ENCODE peak calls at places on chromosomes 4 and X, in eight cellular contexts. O, F, H, X, Z, G, D and P are unnamed samples.

GRCh38 chr4:164799410-164799809 is 45.5 kb downstream of the SMIM31 start:
- DNase-seq in O (peak), F (no peak), H (no peak), X (no peak), Z (no peak), G (no peak), D (no peak), P (peak)

GRCh38 chr4:51862199-51862598 is 19.2 kb downstream of the DCUN1D4 start:
- DNase-seq in O (no peak), F (no peak), H (no peak), X (no peak), Z (no peak), G (no peak), D (no peak), P (no peak)

GRCh38 chr4:180105362-180105761 is 2137.8 kb upstream of the TENM3 start:
- DNase-seq in O (no peak), F (no peak), H (no peak), X (no peak), Z (no peak), G (no peak), D (no peak), P (no peak)

GRCh38 chr4:82624819-82625218 is 63.0 kb upstream of the TMEM150C start:
- DNase-seq in O (no peak), F (no peak), H (no peak), X (no peak), Z (no peak), G (no peak), D (no peak), P (no peak)

GRCh38 chrX:98362630-98363029 is 1478.9 kb downstream of the RPA4 start:
- DNase-seq in O (no peak), F (no peak), H (no peak), X (no peak), Z (no peak), G (no peak), D (no peak), P (peak)

GRCh38 chr4:99013402-99013843 is 17.9 kb downstream of the METAP1 start:
- DNase-seq in O (no peak), F (no peak), H (no peak), X (no peak), Z (no peak), G (no peak), D (no peak), P (peak)

GRCh38 chrX:108537005-108537404 is 97.4 kb downstream of the COL4A5 start:
- DNase-seq in O (peak), F (no peak), H (no peak), X (peak), Z (no peak), G (no peak), D (no peak), P (peak)

GRCh38 chr4:26863512-26863911 is 2.9 kb downstream of the STIM2 start:
- DNase-seq in O (no peak), F (no peak), H (no peak), X (no peak), Z (no peak), G (no peak), D (no peak), P (no peak)

GRCh38 chr4:8230033-8230432 is 30.9 kb downstream of the SH3TC1 start:
- DNase-seq in O (no peak), F (no peak), H (no peak), X (no peak), Z (no peak), G (no peak), D (no peak), P (no peak)

GRCh38 chrX:21586001-21586400 is 72.1 kb downstream of the KLHL34 start:
- DNase-seq in O (no peak), F (no peak), H (no peak), X (no peak), Z (no peak), G (no peak), D (no peak), P (no peak)

GRCh38 chr4:46444318-46444717 is 54.4 kb upstream of the GABRA2 start:
- DNase-seq in O (no peak), F (no peak), H (no peak), X (no peak), Z (no peak), G (no peak), D (no peak), P (no peak)

GRCh38 chr4:150986085-150986484 is 29.0 kb downstream of the LRBA start:
- DNase-seq in O (no peak), F (no peak), H (no peak), X (no peak), Z (peak), G (peak), D (no peak), P (no peak)

GRCh38 chrX:53261573-53261972 is 19.8 kb downstream of the IQSEC2 start:
- DNase-seq in O (no peak), F (no peak), H (no peak), X (no peak), Z (no peak), G (no peak), D (no peak), P (no peak)

GRCh38 chr4:30720021-30720655 is at the start of gene PCDH7:
- DNase-seq in O (peak), F (peak), H (no peak), X (peak), Z (no peak), G (no peak), D (no peak), P (peak)

GRCh38 chr4:102623622-102624021 is 122.5 kb downstream of the NFKB1 start:
- DNase-seq in O (peak), F (no peak), H (no peak), X (no peak), Z (no peak), G (no peak), D (no peak), P (peak)

GRCh38 chr4:40916880-40917279 is 167.1 kb downstream of the NSUN7 start:
- DNase-seq in O (peak), F (no peak), H (peak), X (no peak), Z (peak), G (peak), D (no peak), P (peak)